ENCODE peak calls at places on chromosome 20, in six cellular contexts. H is endothelial cell of umbilical vein, S is NB4, P is A549, M is K562, C is GM12878. E is an unnamed sample.
A peak's percentile ranks its signal among the peaks of the same experiment; 100 is the strongest.

GRCh38 chr20:33370296-33370695 is 31.0 kb downstream of the CDK5RAP1 start:
- DNase-seq in H (no peak), M (no peak), C (no peak), P (no peak), S (no peak), E (no peak)

GRCh38 chr20:15643713-15644112 is 929.5 kb downstream of the KIF16B start:
- DNase-seq in C (no peak), S (peak; percentile 21), H (peak; percentile 15), M (no peak), P (peak; percentile 16), E (peak; percentile 16)

GRCh38 chr20:53157443-53158408 is 185.6 kb downstream of the TSHZ2 start:
- DNase-seq in S (peak; percentile 75), H (peak; percentile 27), C (no peak), M (peak; percentile 79), P (peak; percentile 37), E (peak; percentile 72)

GRCh38 chr20:953742-954141 is 37.6 kb upstream of the ANGPT4 start:
- DNase-seq in C (no peak), P (peak; percentile 22), S (peak; percentile 16), M (peak; percentile 10), H (no peak), E (no peak)

GRCh38 chr20:21033817-21034216 is 72.3 kb downstream of the LINC00237 start:
- DNase-seq in S (no peak), P (no peak), C (no peak), H (no peak), M (peak; percentile 6), E (no peak)

GRCh38 chr20:53917145-53918009 is 153.0 kb downstream of the BCAS1 start:
- DNase-seq in H (peak; percentile 70), C (peak; percentile 93), S (peak; percentile 61), M (peak; percentile 84), P (no peak), E (no peak)

GRCh38 chr20:38181207-38181693 is 16.2 kb upstream of the TGM2 start:
- DNase-seq in S (no peak), M (no peak), P (no peak), C (peak; percentile 62), H (no peak), E (no peak)

GRCh38 chr20:9215539-9215938 is 146.7 kb downstream of the PLCB4 start:
- DNase-seq in C (no peak), H (peak; percentile 6), M (peak; percentile 13), P (no peak), S (peak; percentile 20), E (peak; percentile 41)

GRCh38 chr20:54479138-54479906 is 3.9 kb downstream of the DOK5 start:
- DNase-seq in M (peak; percentile 1), H (no peak), C (no peak), P (no peak), S (peak; percentile 12), E (peak; percentile 42)

GRCh38 chr20:47440857-47441773 is 60.6 kb upstream of the NCOA3 start:
- DNase-seq in M (no peak), S (no peak), P (peak; percentile 80), H (no peak), C (no peak), E (peak; percentile 45)

GRCh38 chr20:25022680-25023079 is 30.1 kb upstream of the APMAP start:
- DNase-seq in S (no peak), H (no peak), C (no peak), P (no peak), M (no peak), E (no peak)

GRCh38 chr20:8303651-8304050 is 171.6 kb downstream of the PLCB1 start:
- DNase-seq in S (no peak), M (no peak), H (no peak), C (no peak), P (no peak), E (no peak)

GRCh38 chr20:6665621-6666345 is 101.7 kb upstream of the BMP2 start:
- DNase-seq in C (no peak), M (no peak), P (no peak), S (no peak), H (no peak), E (peak; percentile 10)

GRCh38 chr20:676315-676937 is 824 bp upstream of the SCRT2 start:
- DNase-seq in S (peak; percentile 87), C (no peak), P (no peak), M (no peak), H (no peak), E (no peak)

GRCh38 chr20:44089987-44090674 is 96.9 kb downstream of the JPH2 start:
- DNase-seq in P (peak; percentile 36), C (peak; percentile 57), H (peak; percentile 63), S (peak; percentile 66), M (peak; percentile 61), E (peak; percentile 25)

GRCh38 chr20:38806855-38807655 is 1.6 kb downstream of the PPP1R16B start:
- DNase-seq in S (peak; percentile 40), C (no peak), H (peak; percentile 28), P (no peak), M (no peak), E (no peak)

GRCh38 chr20:46965477-46965876 is 70.8 kb downstream of the EYA2 start:
- DNase-seq in P (no peak), C (no peak), M (no peak), H (no peak), S (no peak), E (no peak)

GRCh38 chr20:57896017-57896416 is 186.2 kb upstream of the PMEPA1 start:
- DNase-seq in S (no peak), C (no peak), H (no peak), M (no peak), P (no peak), E (no peak)

GRCh38 chr20:10527781-10528180 is 92.7 kb downstream of the SLX4IP start:
- DNase-seq in S (no peak), M (no peak), C (no peak), P (no peak), H (no peak), E (no peak)

GRCh38 chr20:46010491-46011405 is 2.0 kb downstream of the MMP9 start:
- DNase-seq in P (no peak), H (no peak), C (no peak), M (no peak), S (no peak), E (no peak)

GRCh38 chr20:34209111-34209510 is 32.1 kb upstream of the ASIP start:
- DNase-seq in M (no peak), S (no peak), C (no peak), H (no peak), P (no peak), E (no peak)

GRCh38 chr20:37349517-37350491 is 3.9 kb downstream of the SRC start:
- DNase-seq in S (peak; percentile 84), H (no peak), M (no peak), P (no peak), C (no peak), E (no peak)

DNA sequence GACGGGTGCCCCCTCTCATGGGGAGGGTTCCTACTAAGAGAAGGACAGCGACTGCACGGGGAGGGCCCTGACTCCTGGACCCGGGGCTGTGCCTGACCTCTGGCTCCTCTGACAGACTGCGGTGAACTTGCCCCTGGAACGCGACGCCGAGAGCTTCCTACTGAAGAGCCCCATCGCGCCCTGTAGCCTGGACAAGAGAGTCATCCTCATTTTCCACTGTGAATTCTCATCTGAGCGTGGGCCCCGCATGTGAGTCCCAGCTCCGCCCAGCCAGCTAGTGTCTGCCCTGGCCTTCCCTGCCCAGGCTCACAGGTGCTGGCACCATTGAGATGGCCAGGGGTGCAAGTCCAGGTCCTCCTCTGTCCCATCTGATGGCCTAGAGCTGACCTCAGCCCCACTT is 7.2 kb downstream of the CDC25B start:
- DNase-seq in C (no peak), M (no peak), S (no peak), H (no peak), P (no peak), E (no peak)
- TF ChIP-seq MYC in C (no peak), M (no peak), S (no peak), H (no peak), P (no peak), E (no peak)

GRCh38 chr20:40468759-40469158 is 220.3 kb downstream of the MAFB start:
- DNase-seq in P (no peak), S (no peak), M (no peak), C (no peak), H (no peak), E (no peak)

GRCh38 chr20:40470313-40471260 is 218.4 kb downstream of the MAFB start:
- DNase-seq in M (peak; percentile 5), P (no peak), C (no peak), S (peak; percentile 77), H (no peak), E (no peak)

GRCh38 chr20:40467703-40468411 is 221.2 kb downstream of the MAFB start:
- DNase-seq in H (no peak), S (no peak), C (no peak), P (no peak), M (no peak), E (no peak)

GRCh38 chr20:40472905-40473304 is 216.1 kb downstream of the MAFB start:
- DNase-seq in H (no peak), P (no peak), S (no peak), M (no peak), C (no peak), E (no peak)

DNA sequence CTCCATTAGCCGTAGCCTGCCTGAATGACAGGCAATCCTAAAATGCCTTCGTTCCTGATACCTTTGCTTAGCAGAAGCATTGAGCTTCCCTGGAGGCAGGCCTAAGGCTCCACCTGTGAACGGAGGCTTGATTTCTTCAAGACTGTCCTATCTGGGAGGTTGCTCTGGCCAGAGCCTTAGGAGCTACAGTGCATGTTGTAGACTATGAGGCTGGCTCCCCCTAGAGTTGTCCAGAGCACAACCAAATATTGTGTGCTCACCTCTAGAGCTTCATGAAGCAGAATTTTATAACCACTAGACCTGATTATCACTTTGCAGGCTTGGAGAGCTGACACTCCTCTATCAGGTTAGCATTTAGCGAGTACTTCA is 217.8 kb downstream of the MAFB start:
- DNase-seq in P (no peak), C (no peak), H (no peak), S (peak; percentile 78), M (peak; percentile 5), E (no peak)
- TF ChIP-seq MYC in P (no peak), C (no peak), H (no peak), S (no peak), M (no peak), E (no peak)

DNA sequence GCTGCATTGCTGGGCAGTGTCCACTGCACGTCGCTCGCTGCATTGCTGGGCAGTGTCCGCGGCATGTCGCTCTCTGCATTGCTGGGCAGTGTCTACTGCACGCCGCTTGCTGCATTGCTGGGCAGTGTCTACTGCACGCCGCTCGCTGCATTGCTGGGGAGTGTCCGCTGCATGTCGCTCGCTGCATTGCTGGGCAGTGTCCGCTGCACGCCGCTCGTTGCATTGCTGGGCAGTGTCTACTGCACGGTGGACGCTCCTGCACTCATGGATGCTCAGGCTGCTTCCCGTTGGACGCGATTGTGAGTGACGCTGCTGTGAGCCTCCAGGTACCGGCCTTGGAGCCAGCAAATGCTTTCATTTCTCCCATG is 97.6 kb downstream of the YTHDF1 start:
- DNase-seq in P (no peak), M (no peak), C (no peak), S (no peak), H (no peak), E (no peak)
- TF ChIP-seq MYC in P (no peak), M (no peak), C (no peak), S (no peak), H (no peak), E (no peak)

DNA sequence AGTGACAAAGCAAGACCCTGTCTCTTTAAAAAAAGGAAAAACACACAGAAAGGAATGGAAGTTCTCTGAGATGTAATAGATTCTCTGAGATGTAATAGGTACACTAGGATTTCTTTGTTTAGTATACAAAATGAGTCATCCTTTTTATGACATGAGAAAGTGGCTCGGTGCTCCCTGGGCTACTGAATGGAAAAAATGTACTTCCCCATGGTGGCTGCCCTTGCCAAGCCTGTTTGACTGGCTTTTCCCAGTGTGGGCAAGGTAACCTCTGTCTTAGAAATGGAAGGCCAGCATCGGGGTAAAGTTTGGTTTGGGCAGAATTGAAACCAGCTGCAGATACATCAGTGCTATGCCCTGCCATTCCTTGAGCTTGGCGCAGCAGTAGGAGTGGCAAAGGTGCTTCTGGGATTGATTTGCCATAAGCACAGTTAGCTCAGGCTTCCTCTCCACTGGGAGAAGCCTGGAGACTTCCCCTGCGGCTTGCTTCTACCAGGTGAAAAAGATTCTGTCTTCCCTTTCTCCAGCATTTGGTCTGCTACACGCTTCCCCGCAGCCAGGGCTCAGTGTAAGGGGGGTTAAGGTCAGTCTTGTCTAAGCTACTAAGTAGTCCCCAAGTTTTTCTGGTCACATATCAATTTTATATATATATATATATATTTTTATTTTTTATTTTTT is 24.5 kb downstream of the ARFGEF2 start:
- DNase-seq in C (no peak), M (no peak), P (no peak), H (peak; percentile 40), S (no peak), E (no peak)
- TF ChIP-seq MYC in C (no peak), M (no peak), P (no peak), H (no peak), S (no peak), E (no peak)